ENCODE peak calls at places on chromosome 15, in five cellular contexts. Z is right cardiac atrium; C is vagina; J is activated CD4-positive, alpha-beta T cell treated with anti-CD3 and anti-CD28 coated beads, Interleukin-2, amount 50 U/mL, for 4 hours; T is foreskin fibroblast. F is an unnamed sample.
A peak's percentile ranks its signal among the peaks of the same experiment; 100 is the strongest.

GRCh38 chr15:41610048-41610447 is 50.2 kb upstream of the MGA start:
- DNase-seq in Z (no peak), C (no peak), J (no peak), T (no peak), F (no peak)

GRCh38 chr15:64110945-64111678 is 15.3 kb downstream of the SNX1 start:
- DNase-seq in Z (no peak), C (no peak), J (no peak), T (no peak), F (no peak)

GRCh38 chr15:92624401-92624991 is 31.1 kb downstream of the FAM174B start:
- DNase-seq in Z (peak; percentile 62), C (no peak), J (no peak), T (no peak), F (peak; percentile 37)

GRCh38 chr15:60678632-60679031 is 199.7 kb upstream of the ICE2 start:
- DNase-seq in Z (no peak), C (no peak), J (no peak), T (no peak), F (no peak)

GRCh38 chr15:25693321-25694237 is 169.5 kb downstream of the ATP10A start:
- DNase-seq in Z (peak; percentile 43), C (no peak), J (peak; percentile 17), T (peak; percentile 65), F (peak; percentile 24)

GRCh38 chr15:88950600-88951160 is 37.5 kb upstream of the MFGE8 start:
- DNase-seq in Z (no peak), C (peak; percentile 77), J (no peak), T (no peak), F (no peak)

GRCh38 chr15:49906976-49907375 is 212.1 kb downstream of the ATP8B4 start:
- DNase-seq in Z (no peak), C (no peak), J (no peak), T (no peak), F (no peak)

GRCh38 chr15:41161336-41161735 is 45.3 kb upstream of the INO80 start:
- DNase-seq in Z (no peak), C (no peak), J (no peak), T (peak; percentile 15), F (no peak)

GRCh38 chr15:63398456-63398855 is 16.8 kb upstream of the CA12 start:
- DNase-seq in Z (no peak), C (no peak), J (no peak), T (no peak), F (no peak)

GRCh38 chr15:45146405-45146804 is 16.6 kb downstream of the DUOX1 start:
- DNase-seq in Z (no peak), C (no peak), J (no peak), T (no peak), F (no peak)

GRCh38 chr15:67064607-67065530 is 533 bp upstream of the SMAD3 start:
- DNase-seq in Z (peak; percentile 71), C (no peak), J (no peak), T (no peak), F (peak; percentile 43)

GRCh38 chr15:66621491-66622467 is 56.0 kb upstream of the LCTL start:
- DNase-seq in Z (peak; percentile 51), C (no peak), J (no peak), T (peak; percentile 23), F (no peak)

GRCh38 chr15:38669160-38669505 is 104.5 kb upstream of the RASGRP1 start:
- DNase-seq in Z (no peak), C (no peak), J (no peak), T (no peak), F (no peak)

GRCh38 chr15:22874256-22874655 is 35.8 kb downstream of the NIPA2 start:
- DNase-seq in Z (no peak), C (no peak), J (no peak), T (no peak), F (no peak)

F was measured in tibial nerve.